ENCODE peak calls at places on chromosomes 4 and X, in four cellular contexts. I, O, T and A are unnamed samples.

GRCh38 chrX:105098812-105099211 is 121.7 kb downstream of the TEX13A start:
- DNase-seq in T (no peak), O (no peak), I (no peak), A (no peak)

GRCh38 chr4:43757147-43757546 is 691.5 kb downstream of the KCTD8 start:
- DNase-seq in I (peak; percentile 2), O (no peak), T (no peak), A (peak; percentile 84)

GRCh38 chrX:49756692-49757091 is 60.9 kb upstream of the PAGE1 start:
- DNase-seq in O (no peak), T (no peak), I (no peak), A (no peak)

GRCh38 chr4:118718511-118719170 is 33.4 kb downstream of the METTL14 start:
- DNase-seq in O (no peak), I (no peak), T (no peak), A (no peak)

GRCh38 chr4:132642196-132642817 is 506.8 kb upstream of the PCDH10 start:
- DNase-seq in T (no peak), I (peak; percentile 70), O (peak; percentile 22), A (peak; percentile 24)

GRCh38 chr4:81358173-81358572 is 113.5 kb downstream of the RASGEF1B start:
- DNase-seq in T (no peak), I (no peak), O (no peak), A (no peak)

GRCh38 chr4:166499820-166500219 is 626.8 kb downstream of the TLL1 start:
- DNase-seq in T (no peak), O (no peak), I (peak; percentile 5), A (no peak)

GRCh38 chr4:98747659-98748091 is 89.3 kb upstream of the TSPAN5 start:
- DNase-seq in T (no peak), O (peak; percentile 2), I (peak; percentile 17), A (no peak)

GRCh38 chr4:48949518-48950207 is 36.4 kb upstream of the CWH43 start:
- DNase-seq in T (no peak), I (no peak), O (no peak), A (no peak)

GRCh38 chr4:19034089-19034488 is 1012.5 kb upstream of the LCORL start:
- DNase-seq in T (no peak), I (no peak), O (no peak), A (peak; percentile 88)

GRCh38 chr4:8897768-8898167 is 26.1 kb upstream of the HMX1 start:
- DNase-seq in I (no peak), T (no peak), O (no peak), A (no peak)

GRCh38 chr4:176409627-176410026 is 89.9 kb downstream of the SPCS3 start:
- DNase-seq in I (peak; percentile 35), T (no peak), O (no peak), A (no peak)

GRCh38 chr4:186240848-186241491 is 13.7 kb downstream of the KLKB1 start:
- DNase-seq in I (no peak), O (no peak), T (no peak), A (no peak)

GRCh38 chr4:139530833-139531427 is 25.1 kb downstream of the SETD7 start:
- DNase-seq in O (peak; percentile 49), T (no peak), I (peak; percentile 63), A (no peak)

GRCh38 chr4:185018834-185019450 is 652 bp downstream of the HELT start:
- DNase-seq in O (no peak), T (no peak), I (no peak), A (no peak)

GRCh38 chr4:6222761-6223292 is 22.5 kb upstream of the JAKMIP1 start:
- DNase-seq in I (no peak), T (no peak), O (no peak), A (no peak)

GRCh38 chr4:57342406-57342805 is 232.2 kb upstream of the IGFBP7 start:
- DNase-seq in O (peak; percentile 9), T (no peak), I (peak; percentile 13), A (peak; percentile 2)

GRCh38 chr4:87848622-87849351 is 16.0 kb downstream of the MEPE start:
- DNase-seq in O (peak; percentile 71), T (no peak), I (peak; percentile 81), A (no peak)

DNA sequence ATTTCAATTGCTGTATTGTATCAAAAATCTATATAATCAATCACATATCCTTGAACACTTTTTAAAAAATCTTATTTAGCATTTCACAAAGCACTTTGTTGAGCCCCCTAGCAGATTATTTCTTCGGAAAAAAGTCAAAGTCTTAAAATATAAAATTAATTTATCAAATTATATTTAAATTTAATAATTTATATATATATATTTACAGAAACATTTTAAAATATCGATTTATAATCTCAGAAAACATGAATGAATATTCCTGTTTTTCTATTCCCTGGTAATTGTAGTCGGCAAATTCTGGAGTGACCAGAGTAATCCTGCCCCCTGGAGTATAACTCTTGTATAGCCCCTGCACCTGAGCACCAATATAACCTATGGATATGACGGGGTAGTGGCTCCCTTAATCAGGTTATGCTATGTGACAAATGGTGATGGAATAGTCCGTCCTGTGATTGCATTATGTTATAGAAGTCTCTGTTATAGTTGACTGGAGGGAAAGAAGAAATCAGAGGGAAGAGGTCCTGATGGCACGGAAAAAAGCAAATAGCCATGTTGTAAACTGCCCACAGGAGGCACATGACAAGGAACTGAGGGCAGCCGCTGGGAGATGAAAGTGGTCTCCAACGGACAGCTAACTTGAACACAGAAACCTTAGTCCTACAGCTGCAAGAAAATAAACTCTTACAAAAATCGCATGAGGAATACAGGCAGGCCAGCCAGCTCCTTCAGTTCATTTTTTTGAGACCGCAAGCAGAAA is 1092.3 kb downstream of the ARAP2 start:
- DNase-seq in T (no peak), O (no peak), I (no peak), A (no peak)
- TF ChIP-seq CTCF in T (peak; percentile 19), O (peak; percentile 41), I (peak; percentile 10), A (peak; percentile 32)

GRCh38 chr4:107658400-107659326 is 61.4 kb downstream of the PAPSS1 start:
- DNase-seq in I (peak; percentile 22), T (no peak), O (no peak), A (no peak)

GRCh38 chr4:107655289-107655688 is 64.7 kb downstream of the PAPSS1 start:
- DNase-seq in I (no peak), O (no peak), T (no peak), A (no peak)

DNA sequence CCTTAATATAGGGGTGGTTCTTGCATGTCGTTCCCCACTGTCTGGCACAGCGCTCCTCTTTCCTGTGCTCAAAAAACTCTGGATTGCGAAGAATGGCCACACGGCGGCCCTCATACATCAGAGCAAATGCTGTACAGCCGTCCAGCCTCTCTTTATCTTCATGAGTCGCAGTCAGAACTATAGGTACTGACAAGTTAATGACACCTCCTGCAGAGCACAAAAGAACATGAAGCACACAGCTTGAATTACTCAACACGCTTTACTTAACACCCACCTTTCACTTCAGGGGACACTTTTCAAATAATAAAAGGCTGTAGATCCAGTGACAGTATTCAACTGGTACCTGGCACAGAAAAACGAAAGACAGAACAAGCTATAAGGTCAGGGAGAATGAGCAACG is 65.3 kb downstream of the PAPSS1 start:
- DNase-seq in T (no peak), I (peak; percentile 43), O (no peak), A (no peak)
- TF ChIP-seq CTCF in T (no peak), I (peak; percentile 52), O (peak; percentile 34), A (peak; percentile 6)

GRCh38 chrX:151725338-151725614 is 9.3 kb upstream of the CNGA2 start:
- DNase-seq in T (no peak), I (no peak), O (no peak), A (no peak)

GRCh38 chrX:151723156-151723760 is 7.4 kb downstream of the FATE1 start:
- DNase-seq in O (no peak), T (no peak), I (no peak), A (no peak)

GRCh38 chrX:151726751-151727150 is 7.8 kb upstream of the CNGA2 start:
- DNase-seq in O (no peak), I (no peak), T (no peak), A (no peak)

GRCh38 chrX:151724563-151725337 is 8.9 kb downstream of the FATE1 start:
- DNase-seq in I (no peak), O (no peak), T (no peak), A (no peak)

GRCh38 chrX:151722241-151722846 is 6.5 kb downstream of the FATE1 start:
- DNase-seq in T (peak; percentile 18), O (no peak), I (peak; percentile 14), A (no peak)
- TF ChIP-seq CTCF in T (peak; percentile 68), O (peak; percentile 48), I (peak; percentile 38), A (peak; percentile 68)

GRCh38 chrX:18410038-18410437 is 15.4 kb upstream of the CDKL5 start:
- DNase-seq in I (peak; percentile 75), T (no peak), O (peak; percentile 36), A (no peak)
- TF ChIP-seq CTCF in I (peak; percentile 47), T (peak; percentile 34), O (peak; percentile 40), A (peak; percentile 40)

DNA sequence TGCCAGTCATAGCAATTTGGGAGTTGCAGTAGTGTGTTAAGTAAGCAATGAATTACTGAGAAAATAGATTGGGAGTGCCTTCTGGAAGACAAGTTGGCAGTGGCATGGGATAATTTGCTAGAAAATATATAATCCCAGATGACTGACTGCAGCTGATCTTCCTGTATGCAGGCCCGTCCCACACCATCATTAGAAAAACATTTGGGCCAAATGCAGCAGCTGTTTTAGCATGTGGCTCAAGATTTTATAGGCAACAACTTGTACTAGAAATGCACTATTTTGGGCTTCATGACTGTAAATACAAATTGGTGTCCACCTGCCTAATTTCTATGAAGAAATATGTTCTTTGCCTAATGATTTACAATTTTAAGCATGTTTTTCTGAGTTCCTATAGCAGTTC is 2.6 kb downstream of the TMPRSS11D start:
- DNase-seq in T (no peak), I (no peak), O (no peak), A (no peak)
- TF ChIP-seq CTCF in T (no peak), I (no peak), O (no peak), A (no peak)

GRCh38 chr4:78592104-78592783 is 40.7 kb downstream of the ANXA3 start:
- DNase-seq in O (no peak), T (no peak), I (no peak), A (no peak)
- TF ChIP-seq CTCF in O (peak; percentile 52), T (peak; percentile 55), I (peak; percentile 39), A (peak; percentile 51)

GRCh38 chrX:20266810-20267598 is at the start of gene RPS6KA3:
- DNase-seq in T (peak; percentile 92), O (peak; percentile 81), I (peak; percentile 91), A (no peak)
- TF ChIP-seq CTCF in T (no peak), O (no peak), I (no peak), A (no peak)

GRCh38 chr4:65089666-65090065 is 580.6 kb downstream of the EPHA5 start:
- DNase-seq in I (peak; percentile 19), O (peak; percentile 13), T (no peak), A (no peak)
- TF ChIP-seq CTCF in I (peak; percentile 35), O (peak; percentile 52), T (no peak), A (peak; percentile 53)